ENCODE peak calls at places on chromosomes 5 and 9, in eight cellular contexts. E, W, P, U, L, H, A and D are unnamed samples.

GRCh38 chr9:121359358-121360294 is 10.4 kb downstream of the STOM start:
- DNase-seq in P (no peak), U (no peak), E (no peak), L (no peak), W (no peak), H (no peak), A (no peak), D (no peak)

GRCh38 chr5:137594717-137595116 is 95.6 kb upstream of the SPOCK1 start:
- DNase-seq in U (peak; percentile 21), W (no peak), H (no peak), A (no peak), E (no peak), L (no peak), P (no peak), D (no peak)

GRCh38 chr5:92337772-92338234 is 954.7 kb upstream of the ARRDC3 start:
- DNase-seq in A (no peak), L (no peak), H (no peak), U (no peak), W (peak; percentile 82), E (no peak), P (no peak), D (no peak)

GRCh38 chr5:67104859-67105258 is 91.7 kb downstream of the CD180 start:
- DNase-seq in P (no peak), H (no peak), L (no peak), A (no peak), W (no peak), U (no peak), E (no peak), D (no peak)

GRCh38 chr9:111356567-111357244 is 26.7 kb upstream of the OR2K2 start:
- DNase-seq in W (peak; percentile 87), E (peak; percentile 37), H (peak; percentile 52), U (peak; percentile 14), L (peak; percentile 71), A (no peak), P (no peak), D (no peak)

GRCh38 chr5:119274024-119274766 is 81.6 kb upstream of the TNFAIP8 start:
- DNase-seq in P (no peak), W (peak; percentile 89), U (no peak), A (peak; percentile 74), L (no peak), H (peak; percentile 76), E (peak; percentile 70), D (no peak)

GRCh38 chr5:95712347-95712958 is 18.7 kb upstream of the RHOBTB3 start:
- DNase-seq in L (peak; percentile 78), H (peak; percentile 97), E (peak; percentile 82), P (no peak), U (no peak), A (no peak), W (peak; percentile 91), D (no peak)

GRCh38 chr9:129384138-129384886 is 206.3 kb upstream of the IER5L start:
- DNase-seq in U (no peak), P (no peak), W (no peak), E (no peak), A (no peak), H (no peak), L (no peak), D (no peak)

GRCh38 chr5:82277987-82278710 is at the start of gene RPS23:
- DNase-seq in H (peak; percentile 84), A (peak; percentile 92), P (peak; percentile 97), U (peak; percentile 90), W (peak; percentile 86), E (peak; percentile 95), L (peak; percentile 89), D (peak; percentile 84)

GRCh38 chr5:61298580-61298979 is 33.5 kb upstream of the ZSWIM6 start:
- DNase-seq in H (no peak), P (no peak), W (peak; percentile 66), A (peak; percentile 71), U (no peak), L (peak; percentile 66), E (peak; percentile 35), D (no peak)

GRCh38 chr5:146624179-146624578 is 108.2 kb upstream of the GPR151 start:
- DNase-seq in H (no peak), L (no peak), W (no peak), A (no peak), U (peak; percentile 29), E (peak; percentile 27), P (no peak), D (no peak)

GRCh38 chr9:128167209-128167608 is 7.1 kb downstream of the BBLN start:
- DNase-seq in L (no peak), H (no peak), W (no peak), U (no peak), A (no peak), P (no peak), E (no peak), D (no peak)

GRCh38 chr5:40985501-40985900 is 76.2 kb downstream of the C7 start:
- DNase-seq in U (no peak), H (no peak), A (no peak), E (no peak), L (no peak), P (no peak), W (no peak), D (no peak)

GRCh38 chr9:38065369-38066075 is 3.5 kb downstream of the SHB start:
- DNase-seq in L (no peak), P (no peak), E (no peak), A (no peak), H (no peak), W (no peak), U (no peak), D (no peak)

GRCh38 chr9:22452415-22453010 is 5.9 kb downstream of the DMRTA1 start:
- DNase-seq in L (peak; percentile 61), W (no peak), A (peak; percentile 57), P (peak; percentile 74), E (peak; percentile 58), U (peak; percentile 57), H (peak; percentile 29), D (peak; percentile 29)

GRCh38 chr5:80191397-80191796 is 64.5 kb downstream of the SERINC5 start:
- DNase-seq in L (no peak), P (no peak), W (no peak), U (no peak), E (no peak), H (no peak), A (no peak), D (no peak)
- H3K4me3 ChIP-seq in L (no peak overlapping the region), P (no peak overlapping the region), W (no peak overlapping the region), U (no peak overlapping the region), E (no peak overlapping the region), H (no peak overlapping the region), A (no peak overlapping the region), D (no peak overlapping the region)

GRCh38 chr9:94887721-94888120 is 161.2 kb downstream of the AOPEP start:
- DNase-seq in P (no peak), W (no peak), L (no peak), A (no peak), E (no peak), U (no peak), H (no peak), D (no peak)
- H3K27ac ChIP-seq in P (no peak overlapping the region), W (no peak overlapping the region), L (no peak overlapping the region), A (no peak overlapping the region), E (no peak overlapping the region), U (no peak overlapping the region), H (no peak overlapping the region), D (no peak overlapping the region)

GRCh38 chr5:9604416-9604815 is 25.7 kb downstream of the TAS2R1 start:
- DNase-seq in E (no peak), U (no peak), H (no peak), P (no peak), L (no peak), A (no peak), W (peak; percentile 3), D (no peak)
- H3K4me3 ChIP-seq in E (no peak overlapping the region), U (no peak overlapping the region), H (no peak overlapping the region), P (no peak overlapping the region), L (no peak overlapping the region), A (no peak overlapping the region), W (no peak overlapping the region), D (no peak overlapping the region)

GRCh38 chr9:73133042-73133651 is 18.5 kb upstream of the ANXA1 start:
- DNase-seq in P (no peak), L (no peak), E (no peak), A (no peak), W (no peak), U (no peak), H (no peak), D (no peak)
- H3K27ac ChIP-seq in P (no peak overlapping the region), L (peak overlapping the region; percentile 93), E (peak overlapping the region; percentile 91), A (no peak overlapping the region), W (peak overlapping the region; percentile 99), U (no peak overlapping the region), H (peak overlapping the region; percentile 67), D (peak overlapping the region; percentile 80)